ENCODE peak calls at places on chromosomes 4 and X, in ten cellular contexts. One of them, this sample, is unnamed.

GRCh38 chrX:12978205-12979010 is 3.5 kb downstream of the TMSB4X start:
- DNase-seq in K562: peak
- DNase-seq in right lobe of liver: no peak
- DNase-seq in GM12878: no peak
- DNase-seq in ovary: peak
- DNase-seq in IMR-90: peak
- DNase-seq in H54: no peak
- DNase-seq in tibial nerve: no peak
- DNase-seq in A549: no peak
- DNase-seq in heart left ventricle: no peak
- DNase-seq in this sample: peak

GRCh38 chr4:180380733-180381132 is 1862.5 kb upstream of the TENM3 start:
- DNase-seq in IMR-90: peak
- DNase-seq in right lobe of liver: no peak
- DNase-seq in K562: no peak
- DNase-seq in A549: no peak
- DNase-seq in heart left ventricle: no peak
- DNase-seq in H54: peak
- DNase-seq in tibial nerve: no peak
- DNase-seq in ovary: no peak
- DNase-seq in GM12878: no peak
- DNase-seq in this sample: no peak

GRCh38 chr4:36351082-36351666 is 69.8 kb downstream of the DTHD1 start:
- DNase-seq in IMR-90: peak
- DNase-seq in GM12878: peak
- DNase-seq in A549: peak
- DNase-seq in heart left ventricle: peak
- DNase-seq in ovary: no peak
- DNase-seq in K562: peak
- DNase-seq in H54: peak
- DNase-seq in right lobe of liver: peak
- DNase-seq in tibial nerve: peak
- DNase-seq in this sample: peak

GRCh38 chr4:169305651-169306050 is 34.9 kb upstream of the SH3RF1 start:
- DNase-seq in tibial nerve: no peak
- DNase-seq in heart left ventricle: peak
- DNase-seq in GM12878: no peak
- DNase-seq in IMR-90: peak
- DNase-seq in A549: no peak
- DNase-seq in ovary: no peak
- DNase-seq in right lobe of liver: no peak
- DNase-seq in H54: no peak
- DNase-seq in K562: no peak
- DNase-seq in this sample: no peak

GRCh38 chr4:158630893-158631292 is 40.8 kb downstream of the C4orf46 start:
- DNase-seq in right lobe of liver: no peak
- DNase-seq in tibial nerve: no peak
- DNase-seq in IMR-90: peak
- DNase-seq in A549: no peak
- DNase-seq in ovary: no peak
- DNase-seq in H54: no peak
- DNase-seq in K562: no peak
- DNase-seq in GM12878: no peak
- DNase-seq in heart left ventricle: peak
- DNase-seq in this sample: no peak

GRCh38 chr4:148778980-148779675 is 336.9 kb upstream of the NR3C2 start:
- DNase-seq in A549: no peak
- DNase-seq in tibial nerve: no peak
- DNase-seq in right lobe of liver: no peak
- DNase-seq in IMR-90: peak
- DNase-seq in heart left ventricle: no peak
- DNase-seq in GM12878: no peak
- DNase-seq in H54: no peak
- DNase-seq in K562: no peak
- DNase-seq in ovary: no peak
- DNase-seq in this sample: no peak

GRCh38 chr4:6476893-6477292 is 4.5 kb upstream of the PPP2R2C start:
- DNase-seq in tibial nerve: no peak
- DNase-seq in H54: no peak
- DNase-seq in K562: no peak
- DNase-seq in IMR-90: no peak
- DNase-seq in ovary: no peak
- DNase-seq in A549: no peak
- DNase-seq in right lobe of liver: no peak
- DNase-seq in heart left ventricle: no peak
- DNase-seq in GM12878: no peak
- DNase-seq in this sample: no peak

GRCh38 chr4:105751718-105752299 is 43.2 kb downstream of the GSTCD start:
- DNase-seq in heart left ventricle: no peak
- DNase-seq in ovary: no peak
- DNase-seq in IMR-90: no peak
- DNase-seq in A549: no peak
- DNase-seq in tibial nerve: no peak
- DNase-seq in right lobe of liver: no peak
- DNase-seq in H54: no peak
- DNase-seq in K562: no peak
- DNase-seq in GM12878: no peak
- DNase-seq in this sample: no peak

GRCh38 chrX:2427737-2428136 is 73.0 kb downstream of the DHRSX start:
- DNase-seq in heart left ventricle: no peak
- DNase-seq in IMR-90: no peak
- DNase-seq in ovary: no peak
- DNase-seq in right lobe of liver: no peak
- DNase-seq in tibial nerve: no peak
- DNase-seq in A549: no peak
- DNase-seq in H54: no peak
- DNase-seq in K562: no peak
- DNase-seq in GM12878: no peak
- DNase-seq in this sample: no peak
- TF ChIP-seq POLR2A in heart left ventricle: no peak
- TF ChIP-seq POLR2A in IMR-90: no peak
- TF ChIP-seq POLR2A in ovary: no peak
- TF ChIP-seq POLR2A in right lobe of liver: no peak
- TF ChIP-seq POLR2A in tibial nerve: no peak
- TF ChIP-seq POLR2A in A549: no peak
- TF ChIP-seq POLR2A in H54: no peak
- TF ChIP-seq POLR2A in K562: no peak
- TF ChIP-seq POLR2A in GM12878: no peak
- TF ChIP-seq POLR2A in this sample: no peak

GRCh38 chrX:48958635-48959094 is 1.3 kb upstream of the OTUD5 start:
- DNase-seq in tibial nerve: no peak
- DNase-seq in H54: no peak
- DNase-seq in ovary: peak
- DNase-seq in GM12878: no peak
- DNase-seq in K562: peak
- DNase-seq in heart left ventricle: no peak
- DNase-seq in A549: peak
- DNase-seq in IMR-90: peak
- DNase-seq in right lobe of liver: no peak
- DNase-seq in this sample: no peak

GRCh38 chrX:48957477-48957826 is at the start of gene OTUD5:
- DNase-seq in right lobe of liver: no peak
- DNase-seq in K562: peak
- DNase-seq in A549: peak
- DNase-seq in heart left ventricle: peak
- DNase-seq in H54: no peak
- DNase-seq in ovary: peak
- DNase-seq in IMR-90: no peak
- DNase-seq in GM12878: no peak
- DNase-seq in tibial nerve: peak
- DNase-seq in this sample: no peak

GRCh38 chrX:48960291-48960690 is 2.9 kb upstream of the OTUD5 start:
- DNase-seq in H54: no peak
- DNase-seq in K562: no peak
- DNase-seq in A549: no peak
- DNase-seq in ovary: no peak
- DNase-seq in right lobe of liver: no peak
- DNase-seq in tibial nerve: no peak
- DNase-seq in heart left ventricle: no peak
- DNase-seq in GM12878: no peak
- DNase-seq in IMR-90: no peak
- DNase-seq in this sample: no peak

GRCh38 chrX:48956728-48957414 is 536 bp downstream of the OTUD5 start:
- DNase-seq in right lobe of liver: no peak
- DNase-seq in K562: no peak
- DNase-seq in IMR-90: no peak
- DNase-seq in ovary: peak
- DNase-seq in H54: no peak
- DNase-seq in A549: no peak
- DNase-seq in heart left ventricle: peak
- DNase-seq in GM12878: no peak
- DNase-seq in tibial nerve: no peak
- DNase-seq in this sample: no peak

GRCh38 chrX:48957827-48958634 is 624 bp upstream of the OTUD5 start:
- DNase-seq in GM12878: peak
- DNase-seq in K562: peak
- DNase-seq in heart left ventricle: peak
- DNase-seq in IMR-90: peak
- DNase-seq in tibial nerve: peak
- DNase-seq in right lobe of liver: peak
- DNase-seq in ovary: peak
- DNase-seq in A549: peak
- DNase-seq in H54: peak
- DNase-seq in this sample: peak
- TF ChIP-seq POLR2A in GM12878: peak
- TF ChIP-seq POLR2A in K562: peak
- TF ChIP-seq POLR2A in heart left ventricle: no peak
- TF ChIP-seq POLR2A in IMR-90: peak
- TF ChIP-seq POLR2A in tibial nerve: peak
- TF ChIP-seq POLR2A in right lobe of liver: peak
- TF ChIP-seq POLR2A in ovary: peak
- TF ChIP-seq POLR2A in A549: peak
- TF ChIP-seq POLR2A in H54: peak
- TF ChIP-seq POLR2A in this sample: peak

GRCh38 chr4:42654606-42655005 is 2.3 kb downstream of the ATP8A1 start:
- DNase-seq in GM12878: no peak
- DNase-seq in right lobe of liver: no peak
- DNase-seq in A549: no peak
- DNase-seq in tibial nerve: no peak
- DNase-seq in ovary: peak
- DNase-seq in IMR-90: peak
- DNase-seq in K562: peak
- DNase-seq in heart left ventricle: no peak
- DNase-seq in H54: peak
- DNase-seq in this sample: no peak

GRCh38 chr4:42655248-42655647 is 1.7 kb downstream of the ATP8A1 start:
- DNase-seq in ovary: no peak
- DNase-seq in heart left ventricle: no peak
- DNase-seq in K562: no peak
- DNase-seq in A549: no peak
- DNase-seq in GM12878: no peak
- DNase-seq in tibial nerve: no peak
- DNase-seq in IMR-90: no peak
- DNase-seq in right lobe of liver: no peak
- DNase-seq in H54: no peak
- DNase-seq in this sample: no peak

GRCh38 chr4:42656736-42656985 is 244 bp downstream of the ATP8A1 start:
- DNase-seq in ovary: no peak
- DNase-seq in H54: no peak
- DNase-seq in IMR-90: no peak
- DNase-seq in K562: no peak
- DNase-seq in heart left ventricle: no peak
- DNase-seq in GM12878: no peak
- DNase-seq in tibial nerve: no peak
- DNase-seq in A549: no peak
- DNase-seq in right lobe of liver: no peak
- DNase-seq in this sample: peak

GRCh38 chr4:42655921-42656735 is 777 bp downstream of the ATP8A1 start:
- DNase-seq in tibial nerve: no peak
- DNase-seq in A549: peak
- DNase-seq in heart left ventricle: peak
- DNase-seq in right lobe of liver: peak
- DNase-seq in ovary: peak
- DNase-seq in IMR-90: no peak
- DNase-seq in GM12878: no peak
- DNase-seq in K562: no peak
- DNase-seq in H54: no peak
- DNase-seq in this sample: no peak

GRCh38 chr4:42656986-42657792 is at the start of gene ATP8A1:
- DNase-seq in right lobe of liver: peak
- DNase-seq in IMR-90: peak
- DNase-seq in tibial nerve: peak
- DNase-seq in A549: peak
- DNase-seq in heart left ventricle: peak
- DNase-seq in K562: peak
- DNase-seq in ovary: peak
- DNase-seq in GM12878: no peak
- DNase-seq in H54: peak
- DNase-seq in this sample: peak
- TF ChIP-seq POLR2A in right lobe of liver: peak
- TF ChIP-seq POLR2A in IMR-90: no peak
- TF ChIP-seq POLR2A in tibial nerve: peak
- TF ChIP-seq POLR2A in A549: peak
- TF ChIP-seq POLR2A in heart left ventricle: no peak
- TF ChIP-seq POLR2A in K562: peak
- TF ChIP-seq POLR2A in ovary: peak
- TF ChIP-seq POLR2A in GM12878: peak
- TF ChIP-seq POLR2A in H54: peak
- TF ChIP-seq POLR2A in this sample: peak

GRCh38 chr4:77022581-77023133 is 53.1 kb downstream of the CCNI start:
- DNase-seq in ovary: no peak
- DNase-seq in K562: no peak
- DNase-seq in GM12878: no peak
- DNase-seq in A549: no peak
- DNase-seq in heart left ventricle: no peak
- DNase-seq in tibial nerve: no peak
- DNase-seq in right lobe of liver: no peak
- DNase-seq in IMR-90: peak
- DNase-seq in H54: peak
- DNase-seq in this sample: no peak

GRCh38 chr4:77023920-77024319 is 51.9 kb downstream of the CCNI start:
- DNase-seq in IMR-90: no peak
- DNase-seq in tibial nerve: no peak
- DNase-seq in heart left ventricle: no peak
- DNase-seq in A549: no peak
- DNase-seq in right lobe of liver: peak
- DNase-seq in H54: no peak
- DNase-seq in K562: no peak
- DNase-seq in GM12878: no peak
- DNase-seq in ovary: no peak
- DNase-seq in this sample: no peak

GRCh38 chr4:77015390-77015789 is 60.4 kb downstream of the CCNI start:
- DNase-seq in heart left ventricle: no peak
- DNase-seq in right lobe of liver: no peak
- DNase-seq in H54: no peak
- DNase-seq in K562: no peak
- DNase-seq in GM12878: no peak
- DNase-seq in IMR-90: peak
- DNase-seq in A549: no peak
- DNase-seq in ovary: no peak
- DNase-seq in tibial nerve: no peak
- DNase-seq in this sample: no peak

GRCh38 chr4:77021614-77022089 is 54.1 kb downstream of the CCNI start:
- DNase-seq in heart left ventricle: no peak
- DNase-seq in GM12878: no peak
- DNase-seq in H54: no peak
- DNase-seq in K562: no peak
- DNase-seq in A549: no peak
- DNase-seq in ovary: peak
- DNase-seq in tibial nerve: no peak
- DNase-seq in IMR-90: peak
- DNase-seq in right lobe of liver: no peak
- DNase-seq in this sample: no peak

DNA sequence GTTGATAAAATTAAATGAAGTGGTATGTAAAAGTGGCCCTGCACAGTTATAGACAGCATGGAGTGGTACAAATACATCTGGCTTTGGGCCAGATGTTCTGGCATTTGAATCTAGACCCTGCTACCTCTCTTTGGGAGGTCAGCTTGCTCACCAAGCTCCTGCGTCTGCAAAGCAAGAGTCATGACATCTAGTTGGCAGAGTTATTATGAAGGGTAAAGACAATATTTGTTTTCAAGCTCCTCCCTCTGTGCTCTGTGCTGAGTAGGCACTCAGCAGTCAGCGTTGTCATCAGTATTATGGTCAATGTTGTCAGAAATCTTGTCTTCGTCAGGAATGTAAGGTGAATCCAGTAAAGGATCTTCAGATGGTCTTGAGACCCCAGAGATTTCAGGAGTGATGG is 55.8 kb downstream of the CCNI start:
- DNase-seq in ovary: no peak
- DNase-seq in heart left ventricle: no peak
- DNase-seq in A549: no peak
- DNase-seq in IMR-90: no peak
- DNase-seq in K562: no peak
- DNase-seq in H54: no peak
- DNase-seq in GM12878: no peak
- DNase-seq in tibial nerve: no peak
- DNase-seq in right lobe of liver: peak
- DNase-seq in this sample: no peak
- TF ChIP-seq POLR2A in ovary: no peak
- TF ChIP-seq POLR2A in heart left ventricle: no peak
- TF ChIP-seq POLR2A in A549: no peak
- TF ChIP-seq POLR2A in IMR-90: no peak
- TF ChIP-seq POLR2A in K562: no peak
- TF ChIP-seq POLR2A in H54: no peak
- TF ChIP-seq POLR2A in GM12878: no peak
- TF ChIP-seq POLR2A in tibial nerve: no peak
- TF ChIP-seq POLR2A in right lobe of liver: no peak
- TF ChIP-seq POLR2A in this sample: no peak

This sample was measured in esophagus squamous epithelium.